ENCODE peak calls at places on chromosome 2, in five cellular contexts. One of them, this sample, is unnamed.

GRCh38 chr2:109195193-109196045 is 66.4 kb downstream of the SH3RF3 start:
- DNase-seq in WTC11: no peak
- DNase-seq in K562: no peak
- DNase-seq in HepG2: no peak
- DNase-seq in GM12878: no peak
- DNase-seq in this sample: no peak

GRCh38 chr2:105773568-105773967 is 28.9 kb downstream of the NCK2 start:
- DNase-seq in WTC11: no peak
- DNase-seq in K562: no peak
- DNase-seq in HepG2: no peak
- DNase-seq in GM12878: no peak
- DNase-seq in this sample: no peak

GRCh38 chr2:172172513-172173217 is 70.0 kb upstream of the DLX2 start:
- DNase-seq in WTC11: peak; percentile 87
- DNase-seq in K562: peak; percentile 63
- DNase-seq in HepG2: peak; percentile 43
- DNase-seq in GM12878: no peak
- DNase-seq in this sample: peak; percentile 68

GRCh38 chr2:25373269-25373981 is 31.7 kb upstream of the DNMT3A start:
- DNase-seq in WTC11: no peak
- DNase-seq in K562: no peak
- DNase-seq in HepG2: no peak
- DNase-seq in GM12878: no peak
- DNase-seq in this sample: no peak

GRCh38 chr2:145569108-145569507 is 1049.2 kb upstream of the ZEB2 start:
- DNase-seq in WTC11: no peak
- DNase-seq in K562: no peak
- DNase-seq in HepG2: no peak
- DNase-seq in GM12878: no peak
- DNase-seq in this sample: no peak

GRCh38 chr2:168515502-168515901 is 59.4 kb downstream of the CERS6 start:
- DNase-seq in WTC11: no peak
- DNase-seq in K562: no peak
- DNase-seq in HepG2: no peak
- DNase-seq in GM12878: no peak
- DNase-seq in this sample: no peak

GRCh38 chr2:223222397-223222796 is 170.4 kb downstream of the KCNE4 start:
- DNase-seq in WTC11: no peak
- DNase-seq in K562: no peak
- DNase-seq in HepG2: no peak
- DNase-seq in GM12878: no peak
- DNase-seq in this sample: peak; percentile 15

GRCh38 chr2:30157616-30158015 is 10.8 kb downstream of the YPEL5 start:
- DNase-seq in WTC11: no peak
- DNase-seq in K562: no peak
- DNase-seq in HepG2: no peak
- DNase-seq in GM12878: no peak
- DNase-seq in this sample: no peak

GRCh38 chr2:231931481-231931915 is 5.3 kb upstream of the NPPC start:
- DNase-seq in WTC11: no peak
- DNase-seq in K562: no peak
- DNase-seq in HepG2: no peak
- DNase-seq in GM12878: no peak
- DNase-seq in this sample: no peak

GRCh38 chr2:20838016-20838415 is 15.1 kb upstream of the LDAH start:
- DNase-seq in WTC11: no peak
- DNase-seq in K562: no peak
- DNase-seq in HepG2: no peak
- DNase-seq in GM12878: no peak
- DNase-seq in this sample: no peak

GRCh38 chr2:199458017-199458805 is 472 bp upstream of the SATB2 start:
- DNase-seq in WTC11: peak; percentile 67
- DNase-seq in K562: peak; percentile 63
- DNase-seq in HepG2: no peak
- DNase-seq in GM12878: no peak
- DNase-seq in this sample: peak; percentile 71

GRCh38 chr2:198144621-198145020 is 340.2 kb downstream of the PLCL1 start:
- DNase-seq in WTC11: no peak
- DNase-seq in K562: no peak
- DNase-seq in HepG2: no peak
- DNase-seq in GM12878: no peak
- DNase-seq in this sample: no peak

GRCh38 chr2:135898234-135898786 is 22.1 kb upstream of the MCM6 start:
- DNase-seq in WTC11: no peak
- DNase-seq in K562: no peak
- DNase-seq in HepG2: no peak
- DNase-seq in GM12878: no peak
- DNase-seq in this sample: no peak

GRCh38 chr2:28163028-28163427 is 229.6 kb upstream of the FOSL2 start:
- DNase-seq in WTC11: no peak
- DNase-seq in K562: no peak
- DNase-seq in HepG2: no peak
- DNase-seq in GM12878: no peak
- DNase-seq in this sample: no peak

GRCh38 chr2:33372940-33373553 is 103.4 kb upstream of the RASGRP3 start:
- DNase-seq in WTC11: no peak
- DNase-seq in K562: peak; percentile 58
- DNase-seq in HepG2: peak; percentile 45
- DNase-seq in GM12878: peak; percentile 19
- DNase-seq in this sample: peak; percentile 61

GRCh38 chr2:120915670-120916069 is 180.0 kb downstream of the GLI2 start:
- DNase-seq in WTC11: no peak
- DNase-seq in K562: no peak
- DNase-seq in HepG2: no peak
- DNase-seq in GM12878: no peak
- DNase-seq in this sample: no peak

GRCh38 chr2:157246212-157247067 is 11.1 kb upstream of the GALNT5 start:
- DNase-seq in WTC11: peak; percentile 23
- DNase-seq in K562: no peak
- DNase-seq in HepG2: no peak
- DNase-seq in GM12878: peak; percentile 31
- DNase-seq in this sample: peak; percentile 21

GRCh38 chr2:237440819-237441281 is 26.9 kb upstream of the COL6A3 start:
- DNase-seq in WTC11: no peak
- DNase-seq in K562: no peak
- DNase-seq in HepG2: no peak
- DNase-seq in GM12878: no peak
- DNase-seq in this sample: no peak

GRCh38 chr2:237122214-237122666 is 36.6 kb downstream of the COPS8 start:
- DNase-seq in WTC11: peak; percentile 83
- DNase-seq in K562: peak; percentile 42
- DNase-seq in HepG2: peak; percentile 54
- DNase-seq in GM12878: no peak
- DNase-seq in this sample: peak; percentile 80

GRCh38 chr2:221896505-221897151 is 324.5 kb upstream of the EPHA4 start:
- DNase-seq in WTC11: no peak
- DNase-seq in K562: no peak
- DNase-seq in HepG2: no peak
- DNase-seq in GM12878: no peak
- DNase-seq in this sample: no peak

GRCh38 chr2:86706220-86706619 is 13.9 kb upstream of the RMND5A start:
- DNase-seq in WTC11: no peak
- DNase-seq in K562: no peak
- DNase-seq in HepG2: peak; percentile 47
- DNase-seq in GM12878: no peak
- DNase-seq in this sample: no peak

GRCh38 chr2:63053235-63053888 is 2.7 kb downstream of the OTX1 start:
- DNase-seq in WTC11: peak; percentile 13
- DNase-seq in K562: no peak
- DNase-seq in HepG2: no peak
- DNase-seq in GM12878: no peak
- DNase-seq in this sample: no peak

GRCh38 chr2:44926957-44927356 is 14.5 kb upstream of the SIX3 start:
- DNase-seq in WTC11: peak; percentile 53
- DNase-seq in K562: no peak
- DNase-seq in HepG2: no peak
- DNase-seq in GM12878: no peak
- DNase-seq in this sample: no peak

GRCh38 chr2:229212241-229212640 is 58.8 kb downstream of the PID1 start:
- DNase-seq in WTC11: no peak
- DNase-seq in K562: no peak
- DNase-seq in HepG2: no peak
- DNase-seq in GM12878: no peak
- DNase-seq in this sample: no peak

GRCh38 chr2:126890136-126890961 is 8.3 kb upstream of the TEX51 start:
- DNase-seq in WTC11: no peak
- DNase-seq in K562: no peak
- DNase-seq in HepG2: no peak
- DNase-seq in GM12878: no peak
- DNase-seq in this sample: no peak

GRCh38 chr2:188512456-188512855 is 220.8 kb downstream of the GULP1 start:
- DNase-seq in WTC11: no peak
- DNase-seq in K562: no peak
- DNase-seq in HepG2: peak; percentile 33
- DNase-seq in GM12878: no peak
- DNase-seq in this sample: peak; percentile 4
- TF ChIP-seq ESRRA in WTC11: no peak
- TF ChIP-seq ESRRA in K562: no peak
- TF ChIP-seq ESRRA in HepG2: no peak
- TF ChIP-seq ESRRA in GM12878: no peak
- TF ChIP-seq ESRRA in this sample: no peak

GRCh38 chr2:101949304-101949703 is 42.5 kb upstream of the IL1R2 start:
- DNase-seq in WTC11: no peak
- DNase-seq in K562: no peak
- DNase-seq in HepG2: no peak
- DNase-seq in GM12878: no peak
- DNase-seq in this sample: no peak
- TF ChIP-seq ESRRA in WTC11: no peak
- TF ChIP-seq ESRRA in K562: no peak
- TF ChIP-seq ESRRA in HepG2: no peak
- TF ChIP-seq ESRRA in GM12878: no peak
- TF ChIP-seq ESRRA in this sample: no peak

GRCh38 chr2:116499389-116499788 is 1315.1 kb upstream of the DDX18 start:
- DNase-seq in WTC11: no peak
- DNase-seq in K562: no peak
- DNase-seq in HepG2: no peak
- DNase-seq in GM12878: no peak
- DNase-seq in this sample: no peak
- TF ChIP-seq ESRRA in WTC11: no peak
- TF ChIP-seq ESRRA in K562: no peak
- TF ChIP-seq ESRRA in HepG2: no peak
- TF ChIP-seq ESRRA in GM12878: no peak
- TF ChIP-seq ESRRA in this sample: no peak

GRCh38 chr2:118115761-118116160 is 27.5 kb downstream of the INSIG2 start:
- DNase-seq in WTC11: no peak
- DNase-seq in K562: no peak
- DNase-seq in HepG2: no peak
- DNase-seq in GM12878: no peak
- DNase-seq in this sample: no peak

GRCh38 chr2:118118479-118118878 is 30.2 kb downstream of the INSIG2 start:
- DNase-seq in WTC11: no peak
- DNase-seq in K562: no peak
- DNase-seq in HepG2: peak; percentile 72
- DNase-seq in GM12878: no peak
- DNase-seq in this sample: no peak

GRCh38 chr2:118112771-118113334 is 24.6 kb downstream of the INSIG2 start:
- DNase-seq in WTC11: no peak
- DNase-seq in K562: no peak
- DNase-seq in HepG2: peak; percentile 52
- DNase-seq in GM12878: no peak
- DNase-seq in this sample: peak; percentile 15

GRCh38 chr2:118110991-118111390 is 22.7 kb downstream of the INSIG2 start:
- DNase-seq in WTC11: no peak
- DNase-seq in K562: no peak
- DNase-seq in HepG2: no peak
- DNase-seq in GM12878: no peak
- DNase-seq in this sample: no peak

DNA sequence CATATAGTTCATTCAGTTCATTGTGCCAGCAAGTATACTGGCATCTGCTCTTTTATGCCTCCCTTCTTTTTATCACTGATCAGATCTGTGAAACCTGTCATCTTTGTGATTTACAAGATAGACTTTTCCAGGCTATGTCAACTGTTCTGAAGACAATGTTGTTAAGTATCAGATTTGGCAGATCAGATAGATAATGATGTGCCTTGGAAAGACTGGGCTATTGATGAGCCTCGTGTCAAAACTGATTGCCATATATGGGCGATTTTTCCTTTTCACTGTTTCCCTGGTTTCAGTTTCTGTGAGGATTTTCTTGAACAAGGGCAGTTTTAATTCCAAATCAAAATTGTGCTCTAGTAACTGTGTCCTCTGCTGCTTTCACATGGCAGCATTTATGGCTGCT is 26.6 kb downstream of the INSIG2 start:
- DNase-seq in WTC11: no peak
- DNase-seq in K562: no peak
- DNase-seq in HepG2: no peak
- DNase-seq in GM12878: no peak
- DNase-seq in this sample: no peak
- TF ChIP-seq ESRRA in WTC11: no peak
- TF ChIP-seq ESRRA in K562: no peak
- TF ChIP-seq ESRRA in HepG2: no peak
- TF ChIP-seq ESRRA in GM12878: no peak
- TF ChIP-seq ESRRA in this sample: no peak

GRCh38 chr2:15890936-15891905 is 49.1 kb upstream of the MYCN start:
- DNase-seq in WTC11: no peak
- DNase-seq in K562: no peak
- DNase-seq in HepG2: peak; percentile 38
- DNase-seq in GM12878: no peak
- DNase-seq in this sample: no peak
- TF ChIP-seq ESRRA in WTC11: no peak
- TF ChIP-seq ESRRA in K562: no peak
- TF ChIP-seq ESRRA in HepG2: no peak
- TF ChIP-seq ESRRA in GM12878: no peak
- TF ChIP-seq ESRRA in this sample: no peak

GRCh38 chr2:100235581-100235980 is 86.7 kb downstream of the LONRF2 start:
- DNase-seq in WTC11: no peak
- DNase-seq in K562: no peak
- DNase-seq in HepG2: no peak
- DNase-seq in GM12878: no peak
- DNase-seq in this sample: no peak
- TF ChIP-seq ESRRA in WTC11: no peak
- TF ChIP-seq ESRRA in K562: no peak
- TF ChIP-seq ESRRA in HepG2: no peak
- TF ChIP-seq ESRRA in GM12878: no peak
- TF ChIP-seq ESRRA in this sample: no peak

GRCh38 chr2:101160454-101160853 is 9.3 kb upstream of the TBC1D8 start:
- DNase-seq in WTC11: no peak
- DNase-seq in K562: no peak
- DNase-seq in HepG2: no peak
- DNase-seq in GM12878: no peak
- DNase-seq in this sample: no peak
- TF ChIP-seq ESRRA in WTC11: no peak
- TF ChIP-seq ESRRA in K562: no peak
- TF ChIP-seq ESRRA in HepG2: no peak
- TF ChIP-seq ESRRA in GM12878: no peak
- TF ChIP-seq ESRRA in this sample: no peak

This sample was measured in A549.